ENCODE peak calls at places on chromosomes 2 and 18, in four cellular contexts. One of them, this sample, is unnamed.

GRCh38 chr2:240418311-240418710 is 17.2 kb upstream of the GPC1 start:
- DNase-seq in NCI-H1092 treated with DMSO at 0.1 percent for 48 hours: no peak
- DNase-seq in ACHN: no peak
- DNase-seq in activated CD4-positive, alpha-beta T cell treated with anti-CD3 and anti-CD28 coated beads, Interleukin-2, amount 50 U/mL, for 1 hour: no peak
- DNase-seq in this sample: no peak

GRCh38 chr18:40690062-40690461 is 1265.0 kb upstream of the PIK3C3 start:
- DNase-seq in ACHN: no peak
- DNase-seq in activated CD4-positive, alpha-beta T cell treated with anti-CD3 and anti-CD28 coated beads, Interleukin-2, amount 50 U/mL, for 1 hour: no peak
- DNase-seq in NCI-H1092 treated with DMSO at 0.1 percent for 48 hours: no peak
- DNase-seq in this sample: no peak

GRCh38 chr2:225493420-225494099 is 94.0 kb downstream of the NYAP2 start:
- DNase-seq in activated CD4-positive, alpha-beta T cell treated with anti-CD3 and anti-CD28 coated beads, Interleukin-2, amount 50 U/mL, for 1 hour: no peak
- DNase-seq in NCI-H1092 treated with DMSO at 0.1 percent for 48 hours: no peak
- DNase-seq in ACHN: no peak
- DNase-seq in this sample: no peak

GRCh38 chr2:26961603-26962184 is 8.7 kb upstream of the MAPRE3 start:
- DNase-seq in ACHN: peak
- DNase-seq in NCI-H1092 treated with DMSO at 0.1 percent for 48 hours: peak
- DNase-seq in activated CD4-positive, alpha-beta T cell treated with anti-CD3 and anti-CD28 coated beads, Interleukin-2, amount 50 U/mL, for 1 hour: peak
- DNase-seq in this sample: peak

GRCh38 chr2:69306897-69307695 is 79.9 kb downstream of the GFPT1 start:
- DNase-seq in activated CD4-positive, alpha-beta T cell treated with anti-CD3 and anti-CD28 coated beads, Interleukin-2, amount 50 U/mL, for 1 hour: peak
- DNase-seq in ACHN: peak
- DNase-seq in NCI-H1092 treated with DMSO at 0.1 percent for 48 hours: peak
- DNase-seq in this sample: peak

GRCh38 chr2:237600205-237600846 is 9.8 kb upstream of the RAB17 start:
- DNase-seq in activated CD4-positive, alpha-beta T cell treated with anti-CD3 and anti-CD28 coated beads, Interleukin-2, amount 50 U/mL, for 1 hour: no peak
- DNase-seq in NCI-H1092 treated with DMSO at 0.1 percent for 48 hours: no peak
- DNase-seq in ACHN: no peak
- DNase-seq in this sample: no peak

GRCh38 chr2:223918671-223919134 is 26.4 kb downstream of the WDFY1 start:
- DNase-seq in NCI-H1092 treated with DMSO at 0.1 percent for 48 hours: no peak
- DNase-seq in ACHN: no peak
- DNase-seq in activated CD4-positive, alpha-beta T cell treated with anti-CD3 and anti-CD28 coated beads, Interleukin-2, amount 50 U/mL, for 1 hour: no peak
- DNase-seq in this sample: no peak

GRCh38 chr2:66014450-66014849 is 420.5 kb upstream of the MEIS1 start:
- DNase-seq in activated CD4-positive, alpha-beta T cell treated with anti-CD3 and anti-CD28 coated beads, Interleukin-2, amount 50 U/mL, for 1 hour: no peak
- DNase-seq in NCI-H1092 treated with DMSO at 0.1 percent for 48 hours: no peak
- DNase-seq in ACHN: no peak
- DNase-seq in this sample: no peak

GRCh38 chr2:200862532-200863000 is 1.9 kb downstream of the CLK1 start:
- DNase-seq in ACHN: peak
- DNase-seq in NCI-H1092 treated with DMSO at 0.1 percent for 48 hours: peak
- DNase-seq in activated CD4-positive, alpha-beta T cell treated with anti-CD3 and anti-CD28 coated beads, Interleukin-2, amount 50 U/mL, for 1 hour: peak
- DNase-seq in this sample: no peak

GRCh38 chr2:38959938-38960608 is 70.4 kb downstream of the ARHGEF33 start:
- DNase-seq in ACHN: peak
- DNase-seq in NCI-H1092 treated with DMSO at 0.1 percent for 48 hours: peak
- DNase-seq in activated CD4-positive, alpha-beta T cell treated with anti-CD3 and anti-CD28 coated beads, Interleukin-2, amount 50 U/mL, for 1 hour: peak
- DNase-seq in this sample: no peak

GRCh38 chr2:25606892-25607291 is 66.5 kb downstream of the DTNB start:
- DNase-seq in ACHN: peak
- DNase-seq in NCI-H1092 treated with DMSO at 0.1 percent for 48 hours: peak
- DNase-seq in activated CD4-positive, alpha-beta T cell treated with anti-CD3 and anti-CD28 coated beads, Interleukin-2, amount 50 U/mL, for 1 hour: no peak
- DNase-seq in this sample: no peak

GRCh38 chr18:3015203-3015590 is 2.3 kb upstream of the LPIN2 start:
- DNase-seq in ACHN: peak
- DNase-seq in activated CD4-positive, alpha-beta T cell treated with anti-CD3 and anti-CD28 coated beads, Interleukin-2, amount 50 U/mL, for 1 hour: no peak
- DNase-seq in NCI-H1092 treated with DMSO at 0.1 percent for 48 hours: no peak
- DNase-seq in this sample: no peak

GRCh38 chr2:156897548-156897947 is 360.0 kb upstream of the GALNT5 start:
- DNase-seq in activated CD4-positive, alpha-beta T cell treated with anti-CD3 and anti-CD28 coated beads, Interleukin-2, amount 50 U/mL, for 1 hour: no peak
- DNase-seq in NCI-H1092 treated with DMSO at 0.1 percent for 48 hours: no peak
- DNase-seq in ACHN: no peak
- DNase-seq in this sample: no peak

This sample was measured in NCI-H774.